ENCODE peak calls at places on chromosomes 4 and X, in five cellular contexts. W is GM04503; T is left ventricle myocardium superior; E is endothelial cell; Q is activated T-cell treated with anti-CD3 and anti-CD28 coated beads, Interleukin-2, amount 50 U/mL, for 72 hours. Z is an unnamed sample.
A peak's percentile ranks its signal among the peaks of the same experiment; 100 is the strongest.

GRCh38 chr4:84965558-84966381 is 720 bp downstream of the WDFY3 start:
- DNase-seq in E (peak; percentile 76), W (no peak), Q (peak; percentile 3), T (peak; percentile 71), Z (peak; percentile 85)

GRCh38 chrX:141904262-141904661 is 568 bp downstream of the MAGEC1 start:
- DNase-seq in E (no peak), T (no peak), Q (no peak), W (no peak), Z (no peak)

GRCh38 chr4:111854494-111855087 is 290.7 kb upstream of the FAM241A start:
- DNase-seq in E (peak; percentile 46), W (no peak), T (no peak), Q (peak; percentile 15), Z (peak; percentile 39)

GRCh38 chr4:95556460-95556859 is 7.7 kb upstream of the UNC5C start:
- DNase-seq in E (no peak), Q (no peak), T (no peak), W (no peak), Z (no peak)

GRCh38 chr4:39235701-39236100 is 53.4 kb downstream of the WDR19 start:
- DNase-seq in E (no peak), T (no peak), W (no peak), Q (no peak), Z (no peak)

GRCh38 chrX:136028383-136028984 is 43.2 kb downstream of the SLC9A6 start:
- DNase-seq in E (no peak), Q (no peak), W (peak; percentile 39), T (no peak), Z (peak; percentile 38)

GRCh38 chrX:150324035-150324728 is 38.9 kb upstream of the MAMLD1 start:
- DNase-seq in Q (no peak), T (no peak), W (peak; percentile 47), E (no peak), Z (no peak)

GRCh38 chrX:30283456-30284200 is 25.6 kb downstream of the NR0B1 start:
- DNase-seq in Q (no peak), T (no peak), E (no peak), W (peak; percentile 76), Z (no peak)

GRCh38 chr4:80259012-80259411 is 7.5 kb upstream of the FGF5 start:
- DNase-seq in W (no peak), T (no peak), E (no peak), Q (no peak), Z (no peak)

GRCh38 chr4:165151734-165152133 is 39.1 kb upstream of the TMEM192 start:
- DNase-seq in W (no peak), Q (no peak), T (no peak), E (no peak), Z (no peak)

GRCh38 chrX:151984328-151984727 is 9.9 kb upstream of the GABRE start:
- DNase-seq in Q (no peak), E (no peak), T (no peak), W (peak; percentile 67), Z (no peak)

GRCh38 chr4:71360844-71361243 is 22.0 kb downstream of the SLC4A4 start:
- DNase-seq in E (no peak), T (no peak), W (no peak), Q (no peak), Z (no peak)

GRCh38 chr4:182337366-182337765 is 94.2 kb downstream of the TENM3 start:
- DNase-seq in E (no peak), W (no peak), Q (no peak), T (no peak), Z (no peak)

GRCh38 chr4:172942840-172943239 is 225.8 kb upstream of the GALNT7 start:
- DNase-seq in W (no peak), E (no peak), Q (no peak), T (no peak), Z (no peak)